ENCODE peak calls at places on chromosomes 5 and 9, in four cellular contexts. U is HepG2, I is K562, Z is HCT116. K is an unnamed sample.

GRCh38 chr5:6201626-6202025 is 176.7 kb downstream of the MED10 start:
- DNase-seq in U (no peak), I (no peak), Z (no peak), K (no peak)

GRCh38 chr9:105103776-105104175 is 140.7 kb upstream of the SLC44A1 start:
- DNase-seq in U (no peak), I (no peak), Z (no peak), K (no peak)

GRCh38 chr9:32899181-32899580 is 102.2 kb downstream of the APTX start:
- DNase-seq in U (no peak), I (no peak), Z (no peak), K (no peak)

GRCh38 chr5:41128291-41128690 is 57.1 kb upstream of the MROH2B start:
- DNase-seq in U (no peak), I (no peak), Z (no peak), K (no peak)

GRCh38 chr5:137487600-137487999 is 11.5 kb downstream of the SPOCK1 start:
- DNase-seq in U (no peak), I (no peak), Z (no peak), K (no peak)

GRCh38 chr9:88251903-88252302 is 113.6 kb upstream of the SPATA31C2 start:
- DNase-seq in U (no peak), I (no peak), Z (no peak), K (no peak)

GRCh38 chr5:64505769-64506566 is at the start of gene RGS7BP:
- DNase-seq in U (no peak), I (no peak), Z (no peak), K (no peak)

GRCh38 chr9:37029776-37030590 is 4.1 kb downstream of the PAX5 start:
- DNase-seq in U (no peak), I (no peak), Z (no peak), K (no peak)

GRCh38 chr5:142527664-142528295 is 158.1 kb downstream of the FGF1 start:
- DNase-seq in U (no peak), I (no peak), Z (no peak), K (no peak)

GRCh38 chr9:38417003-38417965 is 7.0 kb downstream of the IGFBPL1 start:
- DNase-seq in U (peak), I (peak), Z (peak), K (no peak)

GRCh38 chr9:91256235-91256634 is 105.5 kb downstream of the AUH start:
- DNase-seq in U (no peak), I (no peak), Z (no peak), K (no peak)

GRCh38 chr9:36276840-36277239 is 18.6 kb upstream of the GNE start:
- DNase-seq in U (peak), I (peak), Z (no peak), K (no peak)

GRCh38 chr5:147558826-147559225 is 49.0 kb upstream of the DPYSL3 start:
- DNase-seq in U (no peak), I (no peak), Z (no peak), K (no peak)

GRCh38 chr5:148805323-148806290 is 20.8 kb upstream of the ADRB2 start:
- DNase-seq in U (no peak), I (peak), Z (no peak), K (no peak)

GRCh38 chr5:41465493-41466171 is 44.8 kb downstream of the PLCXD3 start:
- DNase-seq in U (no peak), I (no peak), Z (no peak), K (no peak)

GRCh38 chr9:85425153-85425611 is 316.6 kb downstream of the AGTPBP1 start:
- DNase-seq in U (peak), I (peak), Z (peak), K (peak)

GRCh38 chr5:170552486-170553122 is 48.8 kb downstream of the KCNIP1 start:
- DNase-seq in U (no peak), I (no peak), Z (no peak), K (no peak)

GRCh38 chr5:142014911-142015584 is 2.2 kb upstream of the GNPDA1 start:
- DNase-seq in U (peak), I (peak), Z (peak), K (no peak)

GRCh38 chr5:608286-609087 is 3.7 kb upstream of the CEP72 start:
- DNase-seq in U (no peak), I (no peak), Z (no peak), K (no peak)

GRCh38 chr5:129767927-129768380 is 20.1 kb downstream of the MINAR2 start:
- DNase-seq in U (peak), I (peak), Z (peak), K (peak)

GRCh38 chr9:120970249-120970648 is 43.7 kb upstream of the TRAF1 start:
- DNase-seq in U (peak), I (no peak), Z (no peak), K (no peak)

GRCh38 chr9:127700140-127700539 is 6.6 kb upstream of the CFAP157 start:
- DNase-seq in U (no peak), I (no peak), Z (no peak), K (no peak)

GRCh38 chr9:127697575-127697974 is 9.2 kb upstream of the CFAP157 start:
- DNase-seq in U (no peak), I (no peak), Z (no peak), K (no peak)

GRCh38 chr9:127698386-127698785 is 8.4 kb upstream of the CFAP157 start:
- DNase-seq in U (no peak), I (no peak), Z (no peak), K (no peak)

GRCh38 chr9:127700594-127701255 is 6.1 kb upstream of the CFAP157 start:
- DNase-seq in U (no peak), I (no peak), Z (no peak), K (no peak)

DNA sequence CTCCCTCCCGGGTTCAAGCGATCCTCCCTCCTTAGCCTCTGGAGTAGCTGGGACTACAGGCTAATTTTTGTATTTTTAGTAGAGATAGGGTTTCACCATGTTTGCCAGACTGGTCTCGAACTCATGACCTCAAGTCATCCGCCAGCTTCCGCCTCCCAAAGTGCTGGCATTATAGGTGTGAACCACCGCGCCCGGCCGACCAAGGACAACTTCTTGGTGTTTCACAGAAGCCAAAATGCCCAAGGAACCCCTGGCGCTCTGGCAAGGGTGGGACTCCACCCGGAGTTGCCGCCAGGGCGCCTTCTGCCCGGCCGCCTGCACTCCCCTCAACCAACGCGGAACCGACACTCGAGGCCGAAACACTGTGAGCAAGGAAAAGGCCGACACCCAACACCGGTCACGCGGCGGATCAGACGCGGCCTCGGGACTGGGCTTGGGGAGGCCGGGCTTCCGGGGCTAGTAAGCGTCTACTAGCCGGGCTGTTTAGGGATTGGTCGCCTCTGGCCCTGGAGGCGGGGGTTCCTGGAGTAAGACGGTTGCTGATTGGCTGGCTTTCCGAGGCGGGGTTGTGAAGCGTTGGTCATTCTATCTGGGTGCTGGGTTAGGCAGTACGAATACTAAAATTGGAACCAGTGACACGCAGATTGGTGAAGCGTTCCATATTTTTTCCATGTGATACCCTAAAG is 7.7 kb upstream of the CFAP157 start:
- DNase-seq in U (no peak), I (peak), Z (peak), K (peak)
- TF ChIP-seq POLR2A in U (no peak), I (peak), Z (peak), K (no peak)

DNA sequence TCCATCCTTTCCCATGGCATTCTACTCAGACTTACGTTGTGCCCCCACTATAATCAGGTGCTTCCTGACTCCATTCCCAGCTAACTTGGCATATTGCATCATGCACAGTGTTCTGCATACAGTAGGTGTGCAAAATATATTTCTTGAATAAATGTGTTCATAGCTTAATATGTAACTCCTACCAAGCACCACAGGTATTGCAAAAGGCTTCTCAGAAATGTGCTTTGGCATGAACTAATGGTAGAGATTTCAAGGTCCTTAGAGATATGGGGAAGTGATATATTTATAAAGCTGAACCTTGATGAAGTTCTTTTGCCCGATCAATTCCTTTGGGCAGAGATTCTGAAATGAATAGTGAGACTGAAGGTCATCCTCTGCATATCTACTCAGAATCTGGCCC is 220.4 kb downstream of the KCTD16 start:
- DNase-seq in U (no peak), I (no peak), Z (no peak), K (no peak)
- TF ChIP-seq POLR2AphosphoS5 in U (no peak), I (no peak), Z (no peak), K (no peak)

DNA sequence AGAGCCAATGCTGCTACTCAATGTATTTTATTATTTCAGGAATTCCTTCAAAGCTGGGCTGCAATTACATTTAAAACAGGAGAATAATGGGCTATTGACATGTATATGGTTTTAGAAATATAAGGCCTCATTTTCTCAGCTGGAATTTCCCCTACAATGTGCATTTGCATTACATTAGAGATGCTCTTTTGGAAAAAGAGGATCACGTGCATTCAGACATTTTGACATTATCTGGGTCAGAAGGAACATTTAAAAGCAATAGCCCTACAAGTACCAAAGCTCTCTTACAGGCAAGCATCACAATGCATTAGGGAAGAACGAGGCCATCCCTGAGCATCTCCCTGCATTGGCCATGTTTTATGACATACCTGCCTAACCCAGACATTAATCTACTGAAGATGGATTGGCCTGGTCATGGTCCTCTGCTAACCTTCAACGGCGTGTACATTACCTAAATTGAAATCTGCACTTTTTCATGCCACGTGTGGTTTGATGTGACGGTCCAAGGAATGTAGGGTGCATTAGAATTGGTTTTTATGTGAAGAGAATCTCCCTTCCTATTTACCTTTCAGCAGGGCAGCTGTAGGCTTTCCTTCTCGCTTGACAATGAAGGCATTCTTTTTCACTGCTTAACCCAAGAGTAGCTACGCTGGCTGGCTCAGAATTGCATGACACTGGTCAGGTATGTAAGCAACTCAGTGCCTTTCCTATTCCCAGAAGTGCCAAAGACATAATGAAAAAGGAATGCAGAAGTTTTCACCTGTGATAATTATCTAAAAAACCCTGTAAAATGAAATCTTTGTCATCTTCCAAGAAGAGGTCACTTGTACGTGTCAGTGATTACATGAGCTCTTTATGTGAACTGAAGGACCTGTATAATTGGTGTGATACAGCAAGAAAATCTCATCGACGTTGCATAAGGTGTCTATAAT is 212.3 kb upstream of the MPDZ start:
- DNase-seq in U (no peak), I (no peak), Z (no peak), K (no peak)
- TF ChIP-seq POLR2A in U (no peak), I (no peak), Z (no peak), K (no peak)

GRCh38 chr5:178859625-178860521 is at the start of gene ZNF354B:
- DNase-seq in U (peak), I (peak), Z (peak), K (peak)
- TF ChIP-seq POLR2AphosphoS5 in U (peak), I (peak), Z (peak), K (no peak)

GRCh38 chr5:43008369-43009158 is 31.6 kb downstream of the ANXA2R start:
- DNase-seq in U (peak), I (peak), Z (peak), K (no peak)

GRCh38 chr5:43010956-43011355 is 29.2 kb downstream of the ANXA2R start:
- DNase-seq in U (no peak), I (no peak), Z (no peak), K (no peak)

GRCh38 chr5:43007246-43007910 is 32.7 kb downstream of the ANXA2R start:
- DNase-seq in U (peak), I (peak), Z (no peak), K (no peak)

GRCh38 chr5:43006411-43007202 is 33.5 kb downstream of the ANXA2R start:
- DNase-seq in U (no peak), I (no peak), Z (no peak), K (no peak)

GRCh38 chr5:43007911-43008368 is 32.2 kb downstream of the ANXA2R start:
- DNase-seq in U (peak), I (peak), Z (no peak), K (no peak)
- TF ChIP-seq POLR2A in U (no peak), I (peak), Z (no peak), K (peak)

GRCh38 chr5:43564289-43564850 is 7.5 kb upstream of the PAIP1 start:
- DNase-seq in U (no peak), I (no peak), Z (no peak), K (no peak)
- TF ChIP-seq POLR2AphosphoS5 in U (no peak), I (no peak), Z (no peak), K (no peak)

GRCh38 chr5:53558966-53559365 is 1.5 kb upstream of the NDUFS4 start:
- DNase-seq in U (no peak), I (no peak), Z (no peak), K (no peak)

GRCh38 chr5:53556001-53556400 is 4.4 kb upstream of the NDUFS4 start:
- DNase-seq in U (no peak), I (no peak), Z (no peak), K (no peak)

GRCh38 chr5:53557386-53557785 is 3.1 kb upstream of the NDUFS4 start:
- DNase-seq in U (no peak), I (no peak), Z (no peak), K (no peak)

GRCh38 chr5:53560028-53560427 is 411 bp upstream of the NDUFS4 start:
- DNase-seq in U (no peak), I (no peak), Z (no peak), K (no peak)

DNA sequence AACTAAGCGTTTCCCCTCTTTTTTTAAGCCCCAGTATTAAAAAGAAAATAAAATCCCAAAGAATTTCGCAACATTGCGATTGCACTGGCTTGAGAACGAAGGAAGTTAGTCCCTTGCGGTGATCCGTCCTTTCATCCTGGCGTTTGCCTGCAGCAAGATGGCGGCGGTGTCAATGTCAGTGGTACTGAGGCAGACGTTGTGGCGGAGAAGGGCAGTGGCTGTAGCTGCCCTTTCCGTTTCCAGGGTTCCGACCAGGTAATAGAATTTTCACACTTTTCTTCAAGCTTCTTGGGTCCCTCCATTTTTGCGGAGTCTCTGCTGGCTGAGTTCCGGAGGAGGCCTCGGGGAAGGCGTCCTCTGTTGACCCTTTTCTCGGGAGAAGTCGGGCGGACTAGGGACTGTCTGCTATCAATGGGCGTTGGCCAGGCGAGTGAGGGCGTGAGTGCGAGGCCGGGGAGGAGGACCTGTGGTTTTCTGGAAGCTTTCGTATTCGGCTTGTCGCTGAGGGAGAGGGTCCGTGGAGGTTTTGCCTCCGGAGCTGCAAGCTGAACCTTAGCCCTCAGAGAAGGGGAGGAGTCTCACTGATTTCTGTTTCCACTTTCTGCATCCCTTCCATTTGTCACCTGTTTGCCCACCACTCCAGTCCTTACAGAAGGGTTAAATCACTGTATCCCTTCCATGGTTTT is at the start of gene NDUFS4:
- DNase-seq in U (peak), I (peak), Z (peak), K (peak)
- TF ChIP-seq POLR2A in U (peak), I (peak), Z (peak), K (peak)

DNA sequence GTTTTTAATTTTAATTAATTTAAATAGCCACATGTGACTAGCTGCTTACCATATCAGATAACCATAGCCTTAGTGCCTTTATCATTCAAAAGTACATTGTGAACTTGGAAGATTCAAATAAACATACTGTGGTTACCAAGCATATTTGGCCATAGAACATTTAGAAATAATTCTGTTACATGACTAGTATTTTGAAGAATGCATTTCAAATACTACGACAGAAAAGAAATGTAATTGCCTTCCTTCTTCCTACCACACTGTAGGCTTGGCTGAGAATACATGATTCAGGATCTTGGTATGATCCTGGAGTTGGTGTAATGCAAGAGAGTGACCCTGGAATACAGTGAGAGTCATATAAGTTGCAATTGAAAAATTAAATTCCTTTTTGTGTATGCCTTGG is 109.7 kb upstream of the PCA3 start:
- DNase-seq in U (no peak), I (no peak), Z (no peak), K (no peak)
- TF ChIP-seq POLR2AphosphoS5 in U (no peak), I (no peak), Z (no peak), K (no peak)

DNA sequence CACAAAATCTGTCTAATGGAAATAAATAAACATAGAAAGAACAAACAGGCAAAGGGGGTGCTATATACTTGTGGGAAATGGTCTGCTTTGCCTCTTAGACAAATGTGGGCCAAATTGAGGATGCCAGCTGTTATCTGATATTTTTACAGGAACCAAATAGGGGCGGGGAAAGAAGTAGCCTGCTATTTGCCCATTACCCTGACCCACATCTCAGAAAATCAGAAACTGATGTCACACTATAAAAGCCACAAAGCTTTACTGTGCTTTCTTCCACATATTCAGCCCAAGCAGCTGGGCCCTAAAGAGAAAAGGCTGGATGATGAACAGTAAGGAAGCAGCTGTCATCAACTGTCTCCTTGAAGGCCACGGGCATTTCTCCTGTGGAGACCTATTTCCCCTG is 97.3 kb downstream of the ELAVL2 start:
- DNase-seq in U (no peak), I (no peak), Z (no peak), K (no peak)
- TF ChIP-seq POLR2A in U (no peak), I (no peak), Z (no peak), K (no peak)

GRCh38 chr9:81611664-81612063 is 77.7 kb downstream of the TLE1 start:
- DNase-seq in U (no peak), I (no peak), Z (no peak), K (no peak)
- TF ChIP-seq POLR2AphosphoS5 in U (no peak), I (no peak), Z (no peak), K (no peak)